ENCODE peak calls at places on chromosomes 7 and 10, in ten cellular contexts. One of them, this sample, is unnamed. For H3K9me3, the result is how much of the 10 kb centered on the place peaks cover.

GRCh38 chr10:7082967-7083366 is 327.9 kb downstream of the SFMBT2 start:
- DNase-seq in BE2C: no peak
- DNase-seq in iPS DF 6.9: no peak
- DNase-seq in PC-3: no peak
- DNase-seq in cardiac muscle cell: peak
- DNase-seq in right cardiac atrium: no peak
- DNase-seq in naive thymus-derived CD4-positive, alpha-beta T cell: no peak
- DNase-seq in sigmoid colon: no peak
- DNase-seq in CD8-positive, alpha-beta T cell: no peak
- DNase-seq in upper lobe of right lung: no peak
- DNase-seq in this sample: no peak

GRCh38 chr10:61961278-61961677 is 59.8 kb downstream of the ARID5B start:
- DNase-seq in BE2C: no peak
- DNase-seq in iPS DF 6.9: no peak
- DNase-seq in PC-3: no peak
- DNase-seq in cardiac muscle cell: no peak
- DNase-seq in right cardiac atrium: no peak
- DNase-seq in naive thymus-derived CD4-positive, alpha-beta T cell: no peak
- DNase-seq in sigmoid colon: no peak
- DNase-seq in CD8-positive, alpha-beta T cell: peak
- DNase-seq in upper lobe of right lung: no peak
- DNase-seq in this sample: no peak

GRCh38 chr10:4243651-4244050 is 458.6 kb upstream of the KLF6 start:
- DNase-seq in BE2C: no peak
- DNase-seq in iPS DF 6.9: no peak
- DNase-seq in PC-3: peak
- DNase-seq in cardiac muscle cell: peak
- DNase-seq in right cardiac atrium: no peak
- DNase-seq in naive thymus-derived CD4-positive, alpha-beta T cell: no peak
- DNase-seq in sigmoid colon: peak
- DNase-seq in CD8-positive, alpha-beta T cell: no peak
- DNase-seq in upper lobe of right lung: no peak
- DNase-seq in this sample: no peak

GRCh38 chr10:53434413-53434812 is 661.8 kb upstream of the MBL2 start:
- DNase-seq in BE2C: peak
- DNase-seq in iPS DF 6.9: no peak
- DNase-seq in PC-3: no peak
- DNase-seq in cardiac muscle cell: no peak
- DNase-seq in right cardiac atrium: no peak
- DNase-seq in naive thymus-derived CD4-positive, alpha-beta T cell: no peak
- DNase-seq in sigmoid colon: no peak
- DNase-seq in CD8-positive, alpha-beta T cell: no peak
- DNase-seq in upper lobe of right lung: no peak
- DNase-seq in this sample: no peak

GRCh38 chr7:99409192-99409572 is 413 bp downstream of the BUD31 start:
- DNase-seq in BE2C: no peak
- DNase-seq in iPS DF 6.9: no peak
- DNase-seq in PC-3: no peak
- DNase-seq in cardiac muscle cell: no peak
- DNase-seq in right cardiac atrium: peak
- DNase-seq in naive thymus-derived CD4-positive, alpha-beta T cell: no peak
- DNase-seq in sigmoid colon: no peak
- DNase-seq in CD8-positive, alpha-beta T cell: no peak
- DNase-seq in upper lobe of right lung: no peak
- DNase-seq in this sample: no peak

GRCh38 chr7:85681241-85681640 is 494.4 kb upstream of the SEMA3D start:
- DNase-seq in BE2C: no peak
- DNase-seq in iPS DF 6.9: no peak
- DNase-seq in PC-3: no peak
- DNase-seq in cardiac muscle cell: no peak
- DNase-seq in right cardiac atrium: no peak
- DNase-seq in naive thymus-derived CD4-positive, alpha-beta T cell: no peak
- DNase-seq in sigmoid colon: no peak
- DNase-seq in CD8-positive, alpha-beta T cell: no peak
- DNase-seq in upper lobe of right lung: no peak
- DNase-seq in this sample: no peak

GRCh38 chr10:92080244-92080643 is 156.7 kb downstream of the BTAF1 start:
- DNase-seq in BE2C: no peak
- DNase-seq in iPS DF 6.9: no peak
- DNase-seq in PC-3: peak
- DNase-seq in cardiac muscle cell: no peak
- DNase-seq in right cardiac atrium: no peak
- DNase-seq in naive thymus-derived CD4-positive, alpha-beta T cell: no peak
- DNase-seq in sigmoid colon: no peak
- DNase-seq in CD8-positive, alpha-beta T cell: no peak
- DNase-seq in upper lobe of right lung: no peak
- DNase-seq in this sample: no peak

GRCh38 chr10:53697038-53697437 is 924.5 kb upstream of the MBL2 start:
- DNase-seq in BE2C: no peak
- DNase-seq in iPS DF 6.9: no peak
- DNase-seq in PC-3: peak
- DNase-seq in cardiac muscle cell: no peak
- DNase-seq in right cardiac atrium: no peak
- DNase-seq in naive thymus-derived CD4-positive, alpha-beta T cell: no peak
- DNase-seq in sigmoid colon: no peak
- DNase-seq in CD8-positive, alpha-beta T cell: no peak
- DNase-seq in upper lobe of right lung: no peak
- DNase-seq in this sample: no peak

GRCh38 chr10:7171825-7172224 is 239.0 kb downstream of the SFMBT2 start:
- DNase-seq in BE2C: no peak
- DNase-seq in iPS DF 6.9: no peak
- DNase-seq in PC-3: no peak
- DNase-seq in cardiac muscle cell: no peak
- DNase-seq in right cardiac atrium: peak
- DNase-seq in naive thymus-derived CD4-positive, alpha-beta T cell: no peak
- DNase-seq in sigmoid colon: no peak
- DNase-seq in CD8-positive, alpha-beta T cell: no peak
- DNase-seq in upper lobe of right lung: no peak
- DNase-seq in this sample: no peak

GRCh38 chr7:36029311-36029710 is 123.7 kb upstream of the EEPD1 start:
- DNase-seq in BE2C: no peak
- DNase-seq in iPS DF 6.9: no peak
- DNase-seq in PC-3: no peak
- DNase-seq in cardiac muscle cell: no peak
- DNase-seq in right cardiac atrium: no peak
- DNase-seq in naive thymus-derived CD4-positive, alpha-beta T cell: no peak
- DNase-seq in sigmoid colon: no peak
- DNase-seq in CD8-positive, alpha-beta T cell: no peak
- DNase-seq in upper lobe of right lung: no peak
- DNase-seq in this sample: no peak

GRCh38 chr7:71740196-71740560 is 608.2 kb downstream of the GALNT17 start:
- DNase-seq in BE2C: no peak
- DNase-seq in iPS DF 6.9: no peak
- DNase-seq in PC-3: no peak
- DNase-seq in cardiac muscle cell: no peak
- DNase-seq in right cardiac atrium: no peak
- DNase-seq in naive thymus-derived CD4-positive, alpha-beta T cell: no peak
- DNase-seq in sigmoid colon: no peak
- DNase-seq in CD8-positive, alpha-beta T cell: no peak
- DNase-seq in upper lobe of right lung: no peak
- DNase-seq in this sample: no peak

GRCh38 chr7:153404781-153405279 is 645.3 kb downstream of the ACTR3B start:
- DNase-seq in BE2C: no peak
- DNase-seq in iPS DF 6.9: no peak
- DNase-seq in PC-3: no peak
- DNase-seq in cardiac muscle cell: no peak
- DNase-seq in right cardiac atrium: no peak
- DNase-seq in naive thymus-derived CD4-positive, alpha-beta T cell: no peak
- DNase-seq in sigmoid colon: no peak
- DNase-seq in CD8-positive, alpha-beta T cell: no peak
- DNase-seq in upper lobe of right lung: no peak
- DNase-seq in this sample: no peak

DNA sequence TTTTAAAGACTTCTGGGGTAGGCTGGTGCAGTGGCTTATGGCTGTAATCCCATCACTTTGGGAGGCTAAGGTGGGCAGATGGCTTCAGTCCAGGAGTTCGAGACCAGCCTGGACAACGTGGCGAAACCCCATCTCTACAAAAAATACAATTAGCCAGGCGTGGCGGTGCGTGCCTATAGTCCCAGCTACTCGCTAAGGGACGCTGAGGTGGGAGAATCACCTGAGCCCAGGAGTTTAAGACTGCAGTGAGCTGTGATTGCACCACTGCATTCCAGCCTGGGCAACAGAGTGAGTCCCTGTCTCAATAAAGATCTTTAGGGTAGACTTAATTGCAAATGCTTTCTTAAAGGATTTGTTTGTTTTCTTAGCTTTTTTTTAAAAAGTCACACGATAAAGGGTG is 29.3 kb downstream of the PTPN12 start:
- DNase-seq in BE2C: no peak
- DNase-seq in iPS DF 6.9: no peak
- DNase-seq in PC-3: no peak
- DNase-seq in cardiac muscle cell: no peak
- DNase-seq in right cardiac atrium: no peak
- DNase-seq in naive thymus-derived CD4-positive, alpha-beta T cell: no peak
- DNase-seq in sigmoid colon: no peak
- DNase-seq in CD8-positive, alpha-beta T cell: no peak
- DNase-seq in upper lobe of right lung: no peak
- DNase-seq in this sample: no peak
- H3K9me3 ChIP-seq in BE2C: under half
- H3K9me3 ChIP-seq in iPS DF 6.9: under half
- H3K9me3 ChIP-seq in PC-3: under half
- H3K9me3 ChIP-seq in cardiac muscle cell: under half
- H3K9me3 ChIP-seq in right cardiac atrium: under half
- H3K9me3 ChIP-seq in naive thymus-derived CD4-positive, alpha-beta T cell: under half
- H3K9me3 ChIP-seq in sigmoid colon: under half
- H3K9me3 ChIP-seq in CD8-positive, alpha-beta T cell: under half
- H3K9me3 ChIP-seq in upper lobe of right lung: under half
- H3K9me3 ChIP-seq in this sample: under half

GRCh38 chr7:158073845-158074840 is 513.5 kb downstream of the PTPRN2 start:
- DNase-seq in BE2C: no peak
- DNase-seq in iPS DF 6.9: no peak
- DNase-seq in PC-3: no peak
- DNase-seq in cardiac muscle cell: no peak
- DNase-seq in right cardiac atrium: peak
- DNase-seq in naive thymus-derived CD4-positive, alpha-beta T cell: no peak
- DNase-seq in sigmoid colon: peak
- DNase-seq in CD8-positive, alpha-beta T cell: no peak
- DNase-seq in upper lobe of right lung: peak
- DNase-seq in this sample: no peak
- H3K9me3 ChIP-seq in BE2C: under half
- H3K9me3 ChIP-seq in iPS DF 6.9: under half
- H3K9me3 ChIP-seq in PC-3: under half
- H3K9me3 ChIP-seq in cardiac muscle cell: under half
- H3K9me3 ChIP-seq in right cardiac atrium: under half
- H3K9me3 ChIP-seq in naive thymus-derived CD4-positive, alpha-beta T cell: under half
- H3K9me3 ChIP-seq in sigmoid colon: under half
- H3K9me3 ChIP-seq in CD8-positive, alpha-beta T cell: under half
- H3K9me3 ChIP-seq in upper lobe of right lung: under half
- H3K9me3 ChIP-seq in this sample: under half

GRCh38 chr10:42596196-42596595 is 42.2 kb downstream of the ZNF33B start:
- DNase-seq in BE2C: no peak
- DNase-seq in iPS DF 6.9: no peak
- DNase-seq in PC-3: no peak
- DNase-seq in cardiac muscle cell: no peak
- DNase-seq in right cardiac atrium: no peak
- DNase-seq in naive thymus-derived CD4-positive, alpha-beta T cell: no peak
- DNase-seq in sigmoid colon: no peak
- DNase-seq in CD8-positive, alpha-beta T cell: no peak
- DNase-seq in upper lobe of right lung: no peak
- DNase-seq in this sample: no peak

GRCh38 chr10:42594246-42594650 is 44.1 kb downstream of the ZNF33B start:
- DNase-seq in BE2C: no peak
- DNase-seq in iPS DF 6.9: no peak
- DNase-seq in PC-3: no peak
- DNase-seq in cardiac muscle cell: peak
- DNase-seq in right cardiac atrium: no peak
- DNase-seq in naive thymus-derived CD4-positive, alpha-beta T cell: no peak
- DNase-seq in sigmoid colon: no peak
- DNase-seq in CD8-positive, alpha-beta T cell: no peak
- DNase-seq in upper lobe of right lung: no peak
- DNase-seq in this sample: no peak

GRCh38 chr10:42598249-42598873 is 40.0 kb downstream of the ZNF33B start:
- DNase-seq in BE2C: no peak
- DNase-seq in iPS DF 6.9: no peak
- DNase-seq in PC-3: no peak
- DNase-seq in cardiac muscle cell: no peak
- DNase-seq in right cardiac atrium: no peak
- DNase-seq in naive thymus-derived CD4-positive, alpha-beta T cell: no peak
- DNase-seq in sigmoid colon: no peak
- DNase-seq in CD8-positive, alpha-beta T cell: no peak
- DNase-seq in upper lobe of right lung: no peak
- DNase-seq in this sample: no peak

DNA sequence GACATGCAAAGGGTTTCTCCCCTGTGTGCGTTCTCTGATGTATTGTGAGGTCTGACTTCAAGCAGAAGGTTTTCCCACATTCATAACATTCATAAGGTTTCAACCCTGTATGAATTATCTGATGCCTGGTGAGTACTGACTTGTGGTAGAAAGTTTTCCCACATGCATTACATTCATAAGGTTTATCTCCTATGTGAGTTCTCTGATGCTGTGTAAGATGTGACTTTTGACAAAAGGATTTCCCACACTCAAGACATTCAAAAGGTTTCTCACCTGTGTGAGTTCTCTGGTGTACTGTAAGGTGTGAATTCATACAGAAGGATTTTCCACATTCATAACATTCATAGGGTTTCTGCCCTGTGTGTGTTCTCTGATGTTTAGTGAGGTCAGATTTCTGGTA is 45.1 kb downstream of the ZNF33B start:
- DNase-seq in BE2C: no peak
- DNase-seq in iPS DF 6.9: no peak
- DNase-seq in PC-3: no peak
- DNase-seq in cardiac muscle cell: no peak
- DNase-seq in right cardiac atrium: no peak
- DNase-seq in naive thymus-derived CD4-positive, alpha-beta T cell: no peak
- DNase-seq in sigmoid colon: no peak
- DNase-seq in CD8-positive, alpha-beta T cell: no peak
- DNase-seq in upper lobe of right lung: no peak
- DNase-seq in this sample: no peak
- H3K9me3 ChIP-seq in BE2C: under half
- H3K9me3 ChIP-seq in iPS DF 6.9: under half
- H3K9me3 ChIP-seq in PC-3: half or more
- H3K9me3 ChIP-seq in cardiac muscle cell: under half
- H3K9me3 ChIP-seq in right cardiac atrium: under half
- H3K9me3 ChIP-seq in naive thymus-derived CD4-positive, alpha-beta T cell: half or more
- H3K9me3 ChIP-seq in sigmoid colon: under half
- H3K9me3 ChIP-seq in CD8-positive, alpha-beta T cell: half or more
- H3K9me3 ChIP-seq in upper lobe of right lung: under half
- H3K9me3 ChIP-seq in this sample: under half

DNA sequence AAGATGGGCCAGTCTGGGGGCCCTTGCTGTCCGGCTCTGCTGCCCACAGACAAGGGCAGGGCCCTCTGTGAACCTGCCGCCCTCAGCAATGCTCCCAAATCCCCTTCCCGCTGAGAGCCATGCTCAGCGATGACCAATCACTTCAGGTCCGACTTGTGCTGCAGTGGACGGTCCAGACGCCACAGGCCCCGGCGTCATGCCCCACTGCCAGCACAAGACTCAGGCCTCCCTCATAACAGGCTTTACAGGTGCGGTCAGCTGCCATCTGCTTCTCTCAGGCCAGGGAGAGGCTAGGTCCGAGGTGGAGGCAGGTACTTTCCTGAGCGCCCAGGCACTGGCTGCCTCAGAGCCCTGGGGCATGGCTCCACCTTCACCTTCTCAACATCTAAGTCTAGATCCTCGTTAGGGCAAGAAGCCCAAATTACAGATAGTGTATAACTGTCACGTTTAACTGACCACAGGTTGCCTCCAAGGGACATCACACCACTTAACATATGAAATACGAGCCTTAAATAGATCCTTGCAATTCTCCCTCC is 393.2 kb downstream of the PTPRN2 start:
- DNase-seq in BE2C: no peak
- DNase-seq in iPS DF 6.9: no peak
- DNase-seq in PC-3: no peak
- DNase-seq in cardiac muscle cell: no peak
- DNase-seq in right cardiac atrium: no peak
- DNase-seq in naive thymus-derived CD4-positive, alpha-beta T cell: no peak
- DNase-seq in sigmoid colon: no peak
- DNase-seq in CD8-positive, alpha-beta T cell: no peak
- DNase-seq in upper lobe of right lung: no peak
- DNase-seq in this sample: no peak
- H3K9me3 ChIP-seq in BE2C: under half
- H3K9me3 ChIP-seq in iPS DF 6.9: under half
- H3K9me3 ChIP-seq in PC-3: under half
- H3K9me3 ChIP-seq in cardiac muscle cell: under half
- H3K9me3 ChIP-seq in right cardiac atrium: under half
- H3K9me3 ChIP-seq in naive thymus-derived CD4-positive, alpha-beta T cell: under half
- H3K9me3 ChIP-seq in sigmoid colon: under half
- H3K9me3 ChIP-seq in CD8-positive, alpha-beta T cell: under half
- H3K9me3 ChIP-seq in upper lobe of right lung: under half
- H3K9me3 ChIP-seq in this sample: under half